ENCODE peak calls at places on chromosome 12, in ten cellular contexts. W, X, G, J, H, R, F, S, U and M are unnamed samples.
A peak's percentile ranks its signal among the peaks of the same experiment; 100 is the strongest.

GRCh38 chr12:55850893-55851292 is 8.2 kb upstream of the MMP19 start:
- DNase-seq in R (no peak), X (no peak), S (no peak), J (no peak), F (no peak), H (peak; percentile 28), U (no peak), W (no peak), G (no peak), M (no peak)

GRCh38 chr12:101802486-101802885 is 28.3 kb downstream of the GNPTAB start:
- DNase-seq in J (no peak), F (no peak), R (no peak), H (no peak), U (no peak), S (no peak), W (no peak), X (no peak), G (no peak), M (no peak)

GRCh38 chr12:118013283-118013682 is 3.2 kb upstream of the RFC5 start:
- DNase-seq in X (no peak), U (no peak), H (no peak), R (no peak), S (no peak), F (no peak), G (no peak), W (no peak), J (no peak), M (no peak)

GRCh38 chr12:53518381-53518780 is 11.1 kb upstream of the NPFF start:
- DNase-seq in H (no peak), W (no peak), G (no peak), S (no peak), J (no peak), R (no peak), X (no peak), F (no peak), U (no peak), M (no peak)

GRCh38 chr12:570237-570925 is 92.9 kb downstream of the NINJ2 start:
- DNase-seq in G (peak; percentile 72), X (no peak), W (peak; percentile 80), H (peak; percentile 84), R (peak; percentile 88), J (peak; percentile 85), F (peak; percentile 80), U (peak; percentile 91), S (peak; percentile 87), M (peak; percentile 22)

GRCh38 chr12:56518570-56518969 is 3.0 kb upstream of the RBMS2 start:
- DNase-seq in R (no peak), U (no peak), S (no peak), J (no peak), W (no peak), X (no peak), G (peak; percentile 26), H (no peak), F (no peak), M (no peak)

GRCh38 chr12:100168562-100168961 is 25.9 kb upstream of the BLTP3B start:
- DNase-seq in J (no peak), R (no peak), F (no peak), G (no peak), W (no peak), S (no peak), H (no peak), U (no peak), X (no peak), M (no peak)

GRCh38 chr12:130859128-130859527 is 12.7 kb upstream of the RAN start:
- DNase-seq in J (no peak), F (no peak), X (no peak), G (no peak), S (no peak), U (peak; percentile 46), W (no peak), R (no peak), H (no peak), M (no peak)

GRCh38 chr12:119180380-119181040 is 1.8 kb downstream of the HSPB8 start:
- DNase-seq in J (peak; percentile 80), X (no peak), G (peak; percentile 51), R (peak; percentile 61), H (peak; percentile 86), U (peak; percentile 90), F (peak; percentile 42), S (peak; percentile 64), W (no peak), M (no peak)

GRCh38 chr12:124524231-124524925 is 43.0 kb downstream of the NCOR2 start:
- DNase-seq in G (peak; percentile 35), X (no peak), R (no peak), W (no peak), U (no peak), S (no peak), J (no peak), F (no peak), H (peak; percentile 72), M (no peak)

GRCh38 chr12:55142896-55143870 is 17.0 kb downstream of the OR9K2 start:
- DNase-seq in H (no peak), F (no peak), G (peak; percentile 47), W (peak; percentile 34), R (no peak), U (no peak), J (no peak), X (no peak), S (peak; percentile 70), M (peak; percentile 26)

GRCh38 chr12:26121841-26122680 is 2.8 kb downstream of the BHLHE41 start:
- DNase-seq in H (no peak), F (peak; percentile 33), S (peak; percentile 59), G (peak; percentile 24), J (no peak), X (no peak), U (no peak), W (peak; percentile 31), R (peak; percentile 54), M (peak; percentile 53)

GRCh38 chr12:41202051-41202450 is 13.9 kb downstream of the PDZRN4 start:
- DNase-seq in H (no peak), X (no peak), R (no peak), G (no peak), S (no peak), U (no peak), J (no peak), W (no peak), F (no peak), M (no peak)
- TF ChIP-seq POLR2A in H (no peak), X (no peak), R (no peak), G (no peak), S (no peak), U (no peak), J (no peak), W (no peak), F (no peak), M (no peak)

GRCh38 chr12:47222960-47223847 is 143.4 kb upstream of the AMIGO2 start:
- DNase-seq in R (no peak), X (no peak), U (no peak), G (no peak), W (no peak), H (no peak), F (peak; percentile 41), J (no peak), S (no peak), M (peak; percentile 31)
- TF ChIP-seq POLR2A in R (no peak), X (no peak), U (no peak), G (no peak), W (no peak), H (no peak), F (no peak), J (no peak), S (no peak), M (no peak)

GRCh38 chr12:105235747-105236476 is at the start of gene APPL2:
- DNase-seq in G (peak; percentile 87), W (peak; percentile 93), J (peak; percentile 89), X (peak; percentile 92), U (peak; percentile 94), S (peak; percentile 94), R (peak; percentile 96), F (peak; percentile 89), H (peak; percentile 94), M (peak; percentile 89)
- TF ChIP-seq POLR2A in G (peak; percentile 87), W (peak; percentile 81), J (peak; percentile 91), X (peak; percentile 66), U (peak; percentile 47), S (peak; percentile 80), R (no peak), F (peak; percentile 40), H (peak; percentile 91), M (peak; percentile 61)

GRCh38 chr12:41940571-41940970 is 204.1 kb downstream of the GXYLT1 start:
- DNase-seq in X (no peak), G (no peak), F (no peak), J (no peak), H (no peak), S (no peak), U (no peak), R (no peak), W (no peak), M (no peak)

GRCh38 chr12:41944241-41944640 is 200.4 kb downstream of the GXYLT1 start:
- DNase-seq in X (no peak), U (no peak), F (no peak), H (no peak), W (no peak), J (no peak), G (no peak), R (no peak), S (no peak), M (no peak)

GRCh38 chr12:41946106-41946505 is 198.6 kb downstream of the GXYLT1 start:
- DNase-seq in W (no peak), R (no peak), J (no peak), S (no peak), G (no peak), F (no peak), U (no peak), H (no peak), X (no peak), M (no peak)

GRCh38 chr12:41943671-41944070 is 201.0 kb downstream of the GXYLT1 start:
- DNase-seq in U (no peak), X (no peak), F (no peak), R (no peak), J (no peak), W (no peak), H (no peak), G (no peak), S (no peak), M (no peak)

DNA sequence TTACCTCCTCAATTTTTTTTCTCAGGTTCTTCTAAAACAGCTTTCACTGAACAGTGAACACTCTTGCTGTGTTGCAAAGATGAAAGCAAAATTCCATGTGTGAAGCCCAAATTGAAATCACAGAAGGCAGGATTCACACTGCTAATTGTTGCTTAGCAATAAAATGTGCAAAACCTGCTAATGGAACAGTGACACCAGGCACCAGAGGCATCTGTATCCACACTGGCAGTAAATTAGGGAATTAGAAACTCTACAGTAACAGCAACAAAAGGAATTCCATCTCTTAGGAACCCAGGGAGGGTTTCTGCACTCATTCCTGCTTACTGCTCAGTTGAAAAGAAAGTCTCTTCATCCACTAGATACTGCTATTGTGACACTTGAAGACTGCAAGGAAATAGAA is 202.3 kb downstream of the GXYLT1 start:
- DNase-seq in H (no peak), G (no peak), U (no peak), S (no peak), F (no peak), R (no peak), J (no peak), X (no peak), W (no peak), M (no peak)
- TF ChIP-seq POLR2A in H (no peak), G (no peak), U (no peak), S (no peak), F (no peak), R (no peak), J (no peak), X (no peak), W (no peak), M (no peak)

GRCh38 chr12:121628037-121628436 is 1.7 kb downstream of the ORAI1 start:
- DNase-seq in S (peak; percentile 71), W (peak; percentile 46), G (no peak), J (no peak), F (peak; percentile 55), R (peak; percentile 34), U (no peak), H (no peak), X (no peak), M (peak; percentile 47)
- TF ChIP-seq POLR2A in S (peak; percentile 20), W (no peak), G (no peak), J (no peak), F (no peak), R (no peak), U (no peak), H (no peak), X (no peak), M (no peak)